ENCODE peak calls at places on chromosome 12, in seven cellular contexts. I is NCI-H1930; R is glutamatergic neuron; B is CD8-positive, alpha-beta memory T cell; O is activated T-cell treated with anti-CD3 and anti-CD28 coated beads, Interleukin-2, amount 50 U/mL, for 72 hours; S is amygdala; Y is activated CD4-positive, alpha-beta memory T cell treated with anti-CD3 and anti-CD28 coated beads, Interleukin-2, amount 10 ng/mL, durations not matched to agents 7 days and 5 days. Z is an unnamed sample.

GRCh38 chr12:101772019-101772774 is 32.9 kb upstream of the SYCP3 start:
- DNase-seq in O (no peak), R (no peak), B (no peak), Y (no peak), I (no peak), S (no peak), Z (no peak)

GRCh38 chr12:47885012-47885501 is 19.7 kb downstream of the VDR start:
- DNase-seq in R (no peak), B (peak), S (no peak), Y (peak), I (no peak), O (peak), Z (peak)

GRCh38 chr12:119808441-119808840 is 68.7 kb downstream of the CIT start:
- DNase-seq in R (no peak), Y (no peak), I (no peak), B (no peak), S (no peak), O (no peak), Z (no peak)

GRCh38 chr12:10241781-10242180 is 29.1 kb downstream of the GABARAPL1 start:
- DNase-seq in B (no peak), R (no peak), O (no peak), S (no peak), Y (no peak), I (no peak), Z (no peak)

GRCh38 chr12:9922429-9922828 is 9.7 kb downstream of the CLEC2A start:
- DNase-seq in Y (no peak), B (no peak), S (no peak), O (no peak), R (no peak), I (no peak), Z (no peak)

GRCh38 chr12:779745-780734 is 27.7 kb downstream of the WNK1 start:
- DNase-seq in S (no peak), R (no peak), Y (no peak), I (no peak), B (no peak), O (no peak), Z (no peak)

GRCh38 chr12:8948711-8949524 is 527 bp downstream of the M6PR start:
- DNase-seq in Y (peak), O (no peak), R (no peak), S (no peak), B (peak), I (no peak), Z (no peak)

GRCh38 chr12:112122823-112123690 is 2.3 kb upstream of the TRAFD1 start:
- DNase-seq in I (no peak), S (no peak), O (no peak), B (no peak), Y (no peak), R (no peak), Z (no peak)

GRCh38 chr12:113246478-113247122 is 25.3 kb downstream of the TPCN1 start:
- DNase-seq in R (no peak), I (no peak), Y (no peak), B (no peak), S (no peak), O (no peak), Z (no peak)

GRCh38 chr12:65948320-65949008 is 124.2 kb downstream of the HMGA2 start:
- DNase-seq in S (peak), R (no peak), O (no peak), B (no peak), Y (no peak), I (no peak), Z (no peak)

GRCh38 chr12:99024191-99024590 is 379.1 kb downstream of the APAF1 start:
- DNase-seq in R (no peak), O (no peak), Y (no peak), B (no peak), S (no peak), I (no peak), Z (no peak)

GRCh38 chr12:130617219-130617618 is 98.9 kb downstream of the RIMBP2 start:
- DNase-seq in S (no peak), Y (no peak), R (no peak), O (no peak), B (no peak), I (no peak), Z (no peak)

GRCh38 chr12:111068281-111068680 is 147.9 kb upstream of the MYL2 start:
- DNase-seq in Y (no peak), S (no peak), B (peak), I (no peak), R (peak), O (peak), Z (peak)

GRCh38 chr12:113070117-113070906 is 13.8 kb downstream of the DTX1 start:
- DNase-seq in I (no peak), O (peak), S (no peak), Y (peak), R (no peak), B (peak), Z (peak)

GRCh38 chr12:44873898-44874297 is 2.2 kb downstream of the NELL2 start:
- DNase-seq in O (no peak), R (no peak), S (no peak), Y (no peak), I (peak), B (peak), Z (no peak)

GRCh38 chr12:96386794-96387193 is 13.4 kb downstream of the CDK17 start:
- DNase-seq in O (no peak), S (no peak), B (no peak), I (no peak), Y (no peak), R (no peak), Z (no peak)

GRCh38 chr12:6328045-6328779 is 13.7 kb downstream of the TNFRSF1A start:
- DNase-seq in I (no peak), Y (no peak), B (no peak), O (no peak), R (no peak), S (no peak), Z (no peak)

GRCh38 chr12:47717443-47718193 is 7.7 kb downstream of the ENDOU start:
- DNase-seq in S (peak), I (peak), R (peak), B (peak), Y (peak), O (peak), Z (peak)

GRCh38 chr12:77299910-77300772 is 234.8 kb upstream of the E2F7 start:
- DNase-seq in R (no peak), B (no peak), O (no peak), Y (no peak), I (no peak), S (no peak), Z (no peak)

GRCh38 chr12:91811481-91812287 is 334.0 kb downstream of the BTG1 start:
- DNase-seq in S (peak), Y (peak), O (peak), I (peak), R (peak), B (peak), Z (peak)

Z was measured in activated naive CD4-positive, alpha-beta T cell treated with Interleukin-2 at 50 U/mL for 16 hours.